ENCODE peak calls at places on chromosomes 7 and 10, in seven cellular contexts. X is stimulated activated naive CD8-positive, alpha-beta T cell treated with anti-CD3 and anti-CD28 coated beads, Interleukin-15, amount 100 ng/mL, for 72 hours; A is IMR-90; B is NCI-H1105; V is DMS79; K is iPS-NIHi11; S is activated T-helper 1 cell treated with anti-CD3 and anti-CD28 coated beads, Interleukin-12 subunit alpha, Interleukin-12 subunit beta, Interleukin-2, Interleukin-4 antibody, amounts not matched to agents 30 ng/mL and 10 ng/mL and 1 ng/mL, durations not matched to agents 14 hours and 24 hours and 36 hours. E is an unnamed sample.

GRCh38 chr7:17402628-17403278 is 104.3 kb downstream of the AHR start:
- DNase-seq in X (peak), B (no peak), A (no peak), K (no peak), S (no peak), V (no peak), E (no peak)

GRCh38 chr7:26777383-26777782 is 87.0 kb downstream of the SKAP2 start:
- DNase-seq in V (no peak), A (no peak), B (no peak), K (no peak), X (no peak), S (no peak), E (no peak)

GRCh38 chr7:4189151-4189570 is 492.9 kb upstream of the FOXK1 start:
- DNase-seq in X (no peak), B (peak), K (no peak), A (peak), S (no peak), V (no peak), E (no peak)

GRCh38 chr7:22728416-22729029 is 1.5 kb downstream of the IL6 start:
- DNase-seq in A (peak), V (no peak), S (no peak), K (peak), B (peak), X (no peak), E (peak)

GRCh38 chr10:123567984-123568745 is 98.0 kb upstream of the GPR26 start:
- DNase-seq in B (no peak), K (no peak), X (no peak), A (no peak), V (no peak), S (no peak), E (no peak)

GRCh38 chr10:119090968-119091367 is 10.4 kb upstream of the EIF3A start:
- DNase-seq in B (no peak), X (peak), A (peak), S (peak), V (no peak), K (no peak), E (no peak)

GRCh38 chr10:104903433-104903832 is 262.3 kb downstream of the SORCS3 start:
- DNase-seq in V (no peak), X (no peak), S (no peak), B (no peak), K (no peak), A (no peak), E (no peak)

GRCh38 chr7:101245147-101245668 is 327 bp upstream of the FIS1 start:
- DNase-seq in K (peak), V (peak), A (no peak), B (no peak), X (no peak), S (no peak), E (no peak)

GRCh38 chr7:44460325-44460724 is 30.1 kb downstream of the NUDCD3 start:
- DNase-seq in B (no peak), K (no peak), V (no peak), S (peak), A (no peak), X (peak), E (no peak)

GRCh38 chr10:30705625-30706149 is 76.1 kb upstream of the LYZL2 start:
- DNase-seq in X (no peak), V (no peak), B (no peak), S (no peak), A (no peak), K (no peak), E (no peak)

GRCh38 chr10:34746094-34746493 is 69.0 kb downstream of the PARD3 start:
- DNase-seq in B (no peak), K (no peak), S (no peak), V (no peak), X (no peak), A (no peak), E (no peak)

GRCh38 chr10:95493862-95494261 is 67.3 kb downstream of the SORBS1 start:
- DNase-seq in A (no peak), V (no peak), X (no peak), B (no peak), S (no peak), K (no peak), E (no peak)

GRCh38 chr10:28382520-28383269 is 79.8 kb upstream of the MPP7 start:
- DNase-seq in V (no peak), A (peak), X (no peak), B (no peak), K (no peak), S (no peak), E (no peak)

GRCh38 chr10:102431452-102432124 is 786 bp downstream of the CUEDC2 start:
- DNase-seq in A (no peak), B (no peak), V (no peak), X (no peak), K (no peak), S (no peak), E (no peak)

GRCh38 chr10:95793401-95794045 is 37.6 kb downstream of the ENTPD1 start:
- DNase-seq in S (peak), K (no peak), B (no peak), A (no peak), X (peak), V (no peak), E (no peak)

GRCh38 chr7:82700739-82701138 is 257.2 kb upstream of the CACNA2D1 start:
- DNase-seq in S (no peak), X (no peak), A (no peak), K (peak), B (peak), V (no peak), E (peak)

GRCh38 chr10:78465456-78465855 is 431.8 kb downstream of the RPS24 start:
- DNase-seq in S (no peak), B (no peak), X (no peak), V (no peak), A (no peak), K (no peak), E (no peak)

GRCh38 chr7:50285259-50285658 is 19.3 kb upstream of the IKZF1 start:
- DNase-seq in X (no peak), A (no peak), V (no peak), B (no peak), K (no peak), S (no peak), E (no peak)

GRCh38 chr7:31934551-31934950 is 135.7 kb downstream of the PDE1C start:
- DNase-seq in A (no peak), K (no peak), B (no peak), V (no peak), X (no peak), S (no peak), E (no peak)

GRCh38 chr10:9615179-9615578 is 1402.5 kb upstream of the CELF2 start:
- DNase-seq in B (no peak), A (peak), V (no peak), K (no peak), S (no peak), X (no peak), E (no peak)

GRCh38 chr7:79868010-79868409 is 266.6 kb upstream of the GNAI1 start:
- DNase-seq in V (no peak), A (peak), S (no peak), K (no peak), B (no peak), X (no peak), E (no peak)

GRCh38 chr10:132758867-132759266 is 27.1 kb downstream of the NKX6-2 start:
- DNase-seq in K (no peak), V (no peak), A (no peak), X (no peak), S (no peak), B (no peak), E (no peak)

GRCh38 chr10:47421057-47421952 is 37.2 kb upstream of the ZNF488 start:
- DNase-seq in K (no peak), X (no peak), B (no peak), S (no peak), A (peak), V (no peak), E (no peak)

GRCh38 chr10:127899766-127900382 is 7.0 kb upstream of the PTPRE start:
- DNase-seq in B (no peak), V (no peak), K (no peak), A (no peak), X (no peak), S (no peak), E (no peak)

GRCh38 chr7:123787227-123788007 is 38.6 kb upstream of the WASL start:
- DNase-seq in A (no peak), X (no peak), K (no peak), S (no peak), B (no peak), V (no peak), E (no peak)

GRCh38 chr7:100427762-100428198 is 723 bp downstream of the ZCWPW1 start:
- DNase-seq in X (no peak), S (no peak), B (no peak), A (no peak), V (no peak), K (no peak), E (no peak)

GRCh38 chr7:45569290-45569685 is 4.9 kb upstream of the ADCY1 start:
- DNase-seq in A (no peak), B (no peak), K (no peak), X (no peak), S (no peak), V (no peak), E (no peak)

GRCh38 chr7:106239406-106239805 is 45.4 kb downstream of the NAMPT start:
- DNase-seq in S (no peak), K (no peak), X (no peak), V (no peak), A (no peak), B (no peak), E (no peak)

GRCh38 chr7:1591396-1591795 is 21.6 kb upstream of the PSMG3 start:
- DNase-seq in B (no peak), A (no peak), K (no peak), S (no peak), X (no peak), V (no peak), E (no peak)

GRCh38 chr7:22387583-22387982 is 30.6 kb upstream of the RAPGEF5 start:
- DNase-seq in S (no peak), B (no peak), X (no peak), K (no peak), A (peak), V (no peak), E (no peak)

GRCh38 chr10:6101181-6101580 is 12.3 kb downstream of the RBM17 start:
- DNase-seq in X (no peak), S (no peak), B (no peak), A (no peak), V (no peak), K (no peak), E (no peak)

GRCh38 chr10:85513450-85513849 is 853.1 kb downstream of the GRID1 start:
- DNase-seq in K (peak), X (no peak), V (no peak), B (no peak), A (no peak), S (no peak), E (no peak)

GRCh38 chr7:16630654-16631053 is 14.9 kb downstream of the ANKMY2 start:
- DNase-seq in K (peak), A (no peak), S (no peak), X (no peak), B (no peak), V (no peak), E (no peak)

GRCh38 chr10:114540191-114540590 is 117.9 kb downstream of the ABLIM1 start:
- DNase-seq in V (no peak), B (no peak), S (no peak), K (no peak), A (no peak), X (no peak), E (no peak)

GRCh38 chr7:99029481-99030144 is 114.3 kb downstream of the SMURF1 start:
- DNase-seq in V (no peak), S (no peak), K (no peak), A (peak), B (no peak), X (no peak), E (no peak)

GRCh38 chr10:112628951-112629604 is 182.1 kb downstream of the VTI1A start:
- DNase-seq in X (no peak), S (no peak), K (no peak), B (no peak), A (no peak), V (no peak), E (no peak)

GRCh38 chr10:48990226-48990625 is 50.6 kb upstream of the LRRC18 start:
- DNase-seq in A (no peak), V (no peak), X (no peak), B (no peak), K (no peak), S (no peak), E (no peak)

E was measured in NCI-H345.